ENCODE peak calls at places on chromosomes 5 and 9, in four cellular contexts. One of them, this sample, is unnamed.

GRCh38 chr5:71788794-71789193 is 69.7 kb downstream of the CARTPT start:
- DNase-seq in HepG2: no peak
- DNase-seq in GM12878: no peak
- DNase-seq in K562: no peak
- DNase-seq in this sample: no peak

GRCh38 chr9:108662935-108663334 is 192.9 kb downstream of the ACTL7B start:
- DNase-seq in HepG2: no peak
- DNase-seq in GM12878: no peak
- DNase-seq in K562: no peak
- DNase-seq in this sample: no peak

GRCh38 chr5:89037090-89037489 is 154.1 kb upstream of the MEF2C start:
- DNase-seq in HepG2: peak; percentile 2
- DNase-seq in GM12878: no peak
- DNase-seq in K562: no peak
- DNase-seq in this sample: no peak

GRCh38 chr5:145237843-145238242 is 597.3 kb downstream of the PRELID2 start:
- DNase-seq in HepG2: peak; percentile 50
- DNase-seq in GM12878: no peak
- DNase-seq in K562: no peak
- DNase-seq in this sample: peak; percentile 73

GRCh38 chr5:142981886-142982820 is 212.0 kb downstream of the ARHGAP26 start:
- DNase-seq in HepG2: peak; percentile 92
- DNase-seq in GM12878: no peak
- DNase-seq in K562: no peak
- DNase-seq in this sample: no peak

GRCh38 chr9:76316069-76316468 is 78.2 kb downstream of the RFK start:
- DNase-seq in HepG2: no peak
- DNase-seq in GM12878: no peak
- DNase-seq in K562: no peak
- DNase-seq in this sample: no peak

GRCh38 chr5:115209279-115209678 is 39.6 kb upstream of the TRIM36 start:
- DNase-seq in HepG2: no peak
- DNase-seq in GM12878: peak; percentile 95
- DNase-seq in K562: no peak
- DNase-seq in this sample: no peak

GRCh38 chr9:113742878-113743277 is 133.2 kb upstream of the ZNF618 start:
- DNase-seq in HepG2: no peak
- DNase-seq in GM12878: no peak
- DNase-seq in K562: no peak
- DNase-seq in this sample: no peak

GRCh38 chr9:95733687-95734659 is 141.5 kb upstream of the ERCC6L2 start:
- DNase-seq in HepG2: no peak
- DNase-seq in GM12878: no peak
- DNase-seq in K562: no peak
- DNase-seq in this sample: no peak

GRCh38 chr5:151085517-151086031 is 4.7 kb upstream of the TNIP1 start:
- DNase-seq in HepG2: no peak
- DNase-seq in GM12878: no peak
- DNase-seq in K562: no peak
- DNase-seq in this sample: no peak

GRCh38 chr9:14529047-14529446 is 164.2 kb downstream of the ZDHHC21 start:
- DNase-seq in HepG2: no peak
- DNase-seq in GM12878: no peak
- DNase-seq in K562: no peak
- DNase-seq in this sample: no peak

GRCh38 chr5:54753034-54753433 is 232.4 kb downstream of the ESM1 start:
- DNase-seq in HepG2: no peak
- DNase-seq in GM12878: peak; percentile 51
- DNase-seq in K562: no peak
- DNase-seq in this sample: no peak

GRCh38 chr9:14770592-14770991 is 48.1 kb upstream of the CER1 start:
- DNase-seq in HepG2: no peak
- DNase-seq in GM12878: no peak
- DNase-seq in K562: no peak
- DNase-seq in this sample: no peak

GRCh38 chr9:125985998-125986655 is 239.0 kb downstream of the PBX3 start:
- DNase-seq in HepG2: no peak
- DNase-seq in GM12878: no peak
- DNase-seq in K562: no peak
- DNase-seq in this sample: no peak

DNA sequence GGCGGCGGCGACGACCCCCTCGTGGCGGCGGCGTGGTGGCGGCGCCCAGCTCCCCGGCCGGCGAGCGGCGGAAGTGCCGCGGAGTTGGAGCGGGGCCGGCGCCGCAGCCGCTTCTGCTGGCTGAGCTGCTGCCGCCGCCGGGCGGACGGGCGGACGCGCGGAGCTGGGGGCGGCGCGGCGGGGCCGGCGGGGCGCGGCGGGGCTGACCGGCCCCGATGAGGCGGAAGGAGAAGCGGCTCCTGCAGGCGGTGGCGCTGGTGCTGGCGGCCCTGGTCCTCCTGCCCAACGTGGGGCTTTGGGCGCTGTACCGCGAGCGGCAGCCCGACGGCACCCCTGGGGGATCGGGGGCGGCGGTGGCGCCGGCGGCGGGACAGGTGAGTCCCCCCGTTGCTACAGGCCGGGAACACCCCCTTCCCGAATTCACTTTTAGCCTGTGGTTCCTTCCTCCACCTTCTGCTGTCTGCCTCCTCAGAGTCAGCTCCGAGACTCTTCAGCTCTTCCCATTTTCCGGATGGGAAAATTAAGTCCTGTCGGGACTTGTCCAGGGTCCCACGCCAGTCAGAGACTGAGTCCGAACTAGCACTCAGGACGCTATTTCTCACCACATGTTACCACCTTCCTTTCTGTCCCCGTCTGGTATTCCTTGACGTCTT is at the start of gene GALNT10:
- DNase-seq in HepG2: peak; percentile 23
- DNase-seq in GM12878: no peak
- DNase-seq in K562: peak; percentile 84
- DNase-seq in this sample: no peak
- TF ChIP-seq CBFB in HepG2: no peak
- TF ChIP-seq CBFB in GM12878: no peak
- TF ChIP-seq CBFB in K562: no peak
- TF ChIP-seq CBFB in this sample: no peak

DNA sequence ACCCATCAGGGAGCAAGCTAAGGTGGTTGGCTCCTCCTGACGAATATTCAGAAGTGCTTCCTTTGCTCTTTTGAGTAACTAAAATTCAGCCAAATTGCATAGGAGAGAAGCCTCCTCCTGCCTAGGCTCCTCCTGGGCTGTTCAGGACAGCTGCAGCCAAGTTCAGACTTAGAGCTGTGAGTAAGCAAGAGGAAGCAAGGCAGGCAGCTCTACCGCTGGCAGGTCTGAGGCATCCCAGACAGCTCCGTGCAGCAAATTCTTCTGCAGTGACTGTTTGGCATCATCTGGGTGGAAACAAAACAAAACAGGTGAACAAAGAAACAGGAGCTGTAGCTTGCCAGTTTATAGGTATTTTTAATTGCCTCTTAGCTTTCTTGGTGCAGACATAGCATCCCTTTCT is 421.0 kb downstream of the GADD45G start:
- DNase-seq in HepG2: no peak
- DNase-seq in GM12878: no peak
- DNase-seq in K562: no peak
- DNase-seq in this sample: no peak
- TF ChIP-seq CBFB in HepG2: no peak
- TF ChIP-seq CBFB in GM12878: no peak
- TF ChIP-seq CBFB in K562: no peak
- TF ChIP-seq CBFB in this sample: no peak

GRCh38 chr9:77587851-77588250 is 60.3 kb downstream of the GNA14 start:
- DNase-seq in HepG2: no peak
- DNase-seq in GM12878: no peak
- DNase-seq in K562: no peak
- DNase-seq in this sample: no peak
- TF ChIP-seq CBFB in HepG2: no peak
- TF ChIP-seq CBFB in GM12878: no peak
- TF ChIP-seq CBFB in K562: no peak
- TF ChIP-seq CBFB in this sample: no peak

DNA sequence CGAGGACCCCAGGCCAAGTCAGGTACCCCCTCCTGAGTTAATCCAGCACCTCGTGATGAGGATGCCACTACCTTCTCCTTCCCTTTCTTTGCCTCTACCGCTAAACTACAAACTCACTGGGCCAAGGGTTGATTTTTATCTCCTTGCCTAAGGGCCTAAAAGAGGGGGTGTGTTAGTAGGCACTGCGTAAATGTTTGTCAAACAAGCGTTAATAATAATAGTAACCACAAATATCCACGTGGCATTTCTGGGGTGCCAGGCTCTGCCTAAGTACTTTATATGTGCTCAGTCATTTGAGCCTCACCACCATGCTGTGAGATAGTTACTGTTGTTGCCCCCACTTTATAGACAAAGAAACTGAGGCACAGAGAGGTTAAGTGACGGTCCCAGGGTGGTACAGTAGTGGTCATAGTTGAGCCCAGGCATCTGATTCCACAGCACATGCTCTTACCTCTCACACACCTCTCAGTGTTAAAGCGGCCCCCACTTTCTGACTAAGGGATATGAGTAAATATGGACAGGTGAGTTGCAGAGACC is 52.4 kb downstream of the ERGIC1 start:
- DNase-seq in HepG2: no peak
- DNase-seq in GM12878: no peak
- DNase-seq in K562: no peak
- DNase-seq in this sample: no peak
- TF ChIP-seq CBFB in HepG2: no peak
- TF ChIP-seq CBFB in GM12878: no peak
- TF ChIP-seq CBFB in K562: no peak
- TF ChIP-seq CBFB in this sample: no peak

This sample was measured in WTC11.